ENCODE peak calls at places on chromosomes 12 and 14, in five cellular contexts. One of them, this sample, is unnamed.

GRCh38 chr12:69039881-69040280 is 106.9 kb upstream of the CPM start:
- DNase-seq in astrocyte: no peak
- DNase-seq in right atrium auricular region: no peak
- DNase-seq in fibroblast of lung: peak
- DNase-seq in fibroblast of pulmonary artery: peak
- DNase-seq in this sample: peak

GRCh38 chr12:115661103-115661502 is 616.4 kb downstream of the MED13L start:
- DNase-seq in fibroblast of pulmonary artery: peak
- DNase-seq in astrocyte: no peak
- DNase-seq in fibroblast of lung: peak
- DNase-seq in right atrium auricular region: no peak
- DNase-seq in this sample: peak

GRCh38 chr14:38808734-38809455 is 294.1 kb downstream of the SEC23A start:
- DNase-seq in fibroblast of pulmonary artery: no peak
- DNase-seq in fibroblast of lung: no peak
- DNase-seq in right atrium auricular region: no peak
- DNase-seq in astrocyte: no peak
- DNase-seq in this sample: no peak

GRCh38 chr14:92693998-92694780 is 54.2 kb downstream of the LGMN start:
- DNase-seq in astrocyte: no peak
- DNase-seq in fibroblast of pulmonary artery: no peak
- DNase-seq in fibroblast of lung: no peak
- DNase-seq in right atrium auricular region: no peak
- DNase-seq in this sample: no peak

GRCh38 chr12:106025129-106025528 is 113.6 kb downstream of the NUAK1 start:
- DNase-seq in right atrium auricular region: no peak
- DNase-seq in astrocyte: no peak
- DNase-seq in fibroblast of pulmonary artery: no peak
- DNase-seq in fibroblast of lung: no peak
- DNase-seq in this sample: no peak

GRCh38 chr12:46266382-46266791 is 2.5 kb downstream of the SLC38A1 start:
- DNase-seq in right atrium auricular region: no peak
- DNase-seq in fibroblast of lung: peak
- DNase-seq in astrocyte: peak
- DNase-seq in fibroblast of pulmonary artery: peak
- DNase-seq in this sample: peak

GRCh38 chr14:104137297-104138097 is 890 bp upstream of the KIF26A start:
- DNase-seq in fibroblast of pulmonary artery: peak
- DNase-seq in astrocyte: no peak
- DNase-seq in fibroblast of lung: peak
- DNase-seq in right atrium auricular region: no peak
- DNase-seq in this sample: peak

GRCh38 chr14:37544407-37544806 is 50.6 kb downstream of the FOXA1 start:
- DNase-seq in astrocyte: no peak
- DNase-seq in fibroblast of pulmonary artery: no peak
- DNase-seq in fibroblast of lung: no peak
- DNase-seq in right atrium auricular region: no peak
- DNase-seq in this sample: no peak

GRCh38 chr12:15534322-15534721 is 212.0 kb downstream of the PTPRO start:
- DNase-seq in astrocyte: no peak
- DNase-seq in fibroblast of lung: peak
- DNase-seq in right atrium auricular region: no peak
- DNase-seq in fibroblast of pulmonary artery: no peak
- DNase-seq in this sample: peak

DNA sequence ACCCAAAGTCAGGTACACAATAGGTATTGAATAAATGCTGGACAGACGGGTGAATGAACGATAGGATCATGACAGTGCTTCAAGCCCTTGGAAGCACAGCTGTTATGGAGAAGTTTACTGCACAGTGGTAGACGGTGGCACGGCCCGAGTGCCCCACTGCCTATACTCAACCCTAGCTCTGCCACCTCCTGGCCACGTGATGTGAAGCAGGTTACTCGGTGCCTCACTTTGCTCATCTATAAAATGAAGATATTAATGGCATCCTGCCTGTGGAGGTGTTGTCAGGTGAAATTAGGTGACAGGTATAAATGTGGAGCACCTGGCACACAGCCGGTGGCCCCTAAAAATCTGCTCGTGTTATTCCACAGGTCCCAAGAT is 5.8 kb downstream of the ASB2 start:
- DNase-seq in astrocyte: no peak
- DNase-seq in fibroblast of lung: no peak
- DNase-seq in fibroblast of pulmonary artery: peak
- DNase-seq in right atrium auricular region: no peak
- DNase-seq in this sample: no peak
- TF ChIP-seq CTCF in astrocyte: peak
- TF ChIP-seq CTCF in fibroblast of lung: no peak
- TF ChIP-seq CTCF in fibroblast of pulmonary artery: peak
- TF ChIP-seq CTCF in right atrium auricular region: no peak
- TF ChIP-seq CTCF in this sample: peak

DNA sequence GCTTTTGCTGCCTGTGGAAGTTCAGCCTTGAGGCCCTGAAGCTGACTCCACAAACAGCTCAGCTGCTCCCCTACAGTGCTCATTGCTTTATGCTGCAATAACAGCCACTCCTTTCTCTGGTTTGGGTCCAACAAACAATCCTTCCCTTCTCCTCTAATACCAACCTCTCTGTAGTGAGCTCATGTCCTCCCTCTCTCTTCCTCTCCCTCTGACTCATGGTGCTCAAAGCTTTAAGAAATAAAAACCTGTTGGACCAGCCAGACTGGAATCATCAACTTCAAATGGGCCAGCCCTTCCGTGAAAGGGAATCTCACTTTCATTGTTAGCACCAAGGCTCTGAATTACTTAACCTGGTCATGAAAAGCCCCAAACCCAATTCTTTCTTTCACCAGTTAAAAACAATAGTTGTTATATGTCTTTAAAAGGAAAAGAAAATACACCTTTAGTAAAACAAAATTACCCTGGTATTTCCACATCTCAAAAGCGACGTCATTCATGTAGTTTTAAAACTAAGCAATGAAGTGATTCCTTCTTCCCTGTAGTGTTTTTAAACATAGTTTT is 126.4 kb downstream of the DUSP6 start:
- DNase-seq in fibroblast of lung: peak
- DNase-seq in astrocyte: peak
- DNase-seq in fibroblast of pulmonary artery: peak
- DNase-seq in right atrium auricular region: peak
- DNase-seq in this sample: peak
- H3K4me3 ChIP-seq in fibroblast of lung: no peak
- H3K4me3 ChIP-seq in astrocyte: no peak
- H3K4me3 ChIP-seq in fibroblast of pulmonary artery: peak
- H3K4me3 ChIP-seq in right atrium auricular region: no peak
- H3K4me3 ChIP-seq in this sample: no peak

GRCh38 chr12:57090924-57091632 is 2.2 kb downstream of the NAB2 start:
- DNase-seq in fibroblast of pulmonary artery: no peak
- DNase-seq in right atrium auricular region: no peak
- DNase-seq in astrocyte: no peak
- DNase-seq in fibroblast of lung: no peak
- DNase-seq in this sample: no peak
- TF ChIP-seq CTCF in fibroblast of pulmonary artery: no peak
- TF ChIP-seq CTCF in right atrium auricular region: no peak
- TF ChIP-seq CTCF in astrocyte: no peak
- TF ChIP-seq CTCF in fibroblast of lung: no peak
- TF ChIP-seq CTCF in this sample: no peak

DNA sequence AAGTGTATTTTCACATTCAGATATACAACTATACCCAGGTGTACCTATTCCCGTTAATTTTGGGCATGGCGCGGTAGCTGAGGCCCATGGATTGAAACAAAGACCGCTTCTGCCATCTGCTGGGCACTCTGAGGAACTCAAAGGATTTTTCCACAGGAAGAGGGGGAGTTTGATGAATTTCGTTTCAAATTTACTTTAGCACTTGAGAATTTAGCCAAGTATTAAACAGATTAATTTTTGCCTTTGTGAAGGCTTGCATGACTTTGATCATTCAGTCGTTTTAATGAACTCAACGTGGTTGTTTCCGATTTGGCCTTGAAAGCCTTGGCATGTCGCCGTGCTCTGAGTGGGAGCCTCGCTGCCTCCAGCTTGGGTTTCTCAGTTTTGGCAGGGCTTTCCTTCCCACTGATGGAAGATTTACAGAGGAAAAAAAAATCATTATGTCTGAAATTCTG is 153.2 kb upstream of the DDHD1 start:
- DNase-seq in astrocyte: peak
- DNase-seq in fibroblast of lung: peak
- DNase-seq in fibroblast of pulmonary artery: peak
- DNase-seq in right atrium auricular region: no peak
- DNase-seq in this sample: peak
- H3K4me3 ChIP-seq in astrocyte: peak
- H3K4me3 ChIP-seq in fibroblast of lung: peak
- H3K4me3 ChIP-seq in fibroblast of pulmonary artery: peak
- H3K4me3 ChIP-seq in right atrium auricular region: peak
- H3K4me3 ChIP-seq in this sample: peak

GRCh38 chr14:42378274-42378673 is 771.6 kb downstream of the LRFN5 start:
- DNase-seq in fibroblast of pulmonary artery: no peak
- DNase-seq in astrocyte: no peak
- DNase-seq in right atrium auricular region: no peak
- DNase-seq in fibroblast of lung: no peak
- DNase-seq in this sample: no peak
- TF ChIP-seq CTCF in fibroblast of pulmonary artery: no peak
- TF ChIP-seq CTCF in astrocyte: no peak
- TF ChIP-seq CTCF in right atrium auricular region: no peak
- TF ChIP-seq CTCF in fibroblast of lung: no peak
- TF ChIP-seq CTCF in this sample: no peak

GRCh38 chr12:57128519-57129247 is 400 bp downstream of the LRP1 start:
- DNase-seq in astrocyte: no peak
- DNase-seq in right atrium auricular region: no peak
- DNase-seq in fibroblast of lung: no peak
- DNase-seq in fibroblast of pulmonary artery: no peak
- DNase-seq in this sample: no peak

GRCh38 chr12:57129311-57130288 is 1.3 kb downstream of the LRP1 start:
- DNase-seq in right atrium auricular region: peak
- DNase-seq in astrocyte: no peak
- DNase-seq in fibroblast of pulmonary artery: peak
- DNase-seq in fibroblast of lung: peak
- DNase-seq in this sample: no peak

GRCh38 chr12:57133013-57133569 is 4.8 kb downstream of the LRP1 start:
- DNase-seq in fibroblast of lung: peak
- DNase-seq in right atrium auricular region: no peak
- DNase-seq in astrocyte: peak
- DNase-seq in fibroblast of pulmonary artery: no peak
- DNase-seq in this sample: peak

GRCh38 chr12:57131896-57132744 is 3.8 kb downstream of the LRP1 start:
- DNase-seq in astrocyte: no peak
- DNase-seq in right atrium auricular region: no peak
- DNase-seq in fibroblast of pulmonary artery: no peak
- DNase-seq in fibroblast of lung: no peak
- DNase-seq in this sample: no peak

DNA sequence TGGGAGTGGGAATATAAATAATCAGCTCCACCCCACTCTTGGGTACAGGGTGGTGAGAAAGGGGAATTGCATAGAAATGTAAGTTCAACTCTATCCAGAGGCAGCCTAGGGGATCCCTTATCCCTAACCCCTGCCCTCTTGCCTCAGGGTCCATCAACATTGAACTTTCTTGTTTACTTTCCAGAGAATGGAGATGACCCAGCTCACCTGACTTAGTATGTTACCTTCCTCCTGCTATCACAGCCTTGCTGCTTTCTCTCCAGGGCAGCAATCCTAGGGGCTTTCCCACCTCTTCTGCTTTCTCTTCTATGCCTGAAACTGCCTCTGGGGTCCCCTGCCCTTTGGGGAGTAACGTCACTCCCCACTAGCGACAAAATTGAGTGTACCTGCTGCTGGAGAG is 2.7 kb downstream of the LRP1 start:
- DNase-seq in right atrium auricular region: no peak
- DNase-seq in fibroblast of pulmonary artery: no peak
- DNase-seq in astrocyte: no peak
- DNase-seq in fibroblast of lung: no peak
- DNase-seq in this sample: no peak
- H3K4me3 ChIP-seq in right atrium auricular region: peak
- H3K4me3 ChIP-seq in fibroblast of pulmonary artery: peak
- H3K4me3 ChIP-seq in astrocyte: peak
- H3K4me3 ChIP-seq in fibroblast of lung: peak
- H3K4me3 ChIP-seq in this sample: peak